ENCODE peak calls at places on chromosomes 11 and 22, in nine cellular contexts. L is left ventricle myocardium inferior; N is NCI-H2227 treated with DMSO at 0.1 percent for 48 hours; E is stimulated activated CD4-positive, alpha-beta T cell treated with anti-CD3 and anti-CD28 coated beads, Interleukin-1b, Interleukin-23, amount 100 ng/mL, for 4 hours; M is GM06990; O is NCI-H748 treated with DMSO at 0.1 percent for 48 hours; G is CD4-positive, alpha-beta T cell; C is upper lobe of right lung; A is AG09319. H is an unnamed sample.

GRCh38 chr11:121341609-121342008 is 49.0 kb downstream of the SC5D start:
- DNase-seq in L (no peak), N (no peak), E (no peak), M (no peak), O (no peak), G (no peak), C (no peak), A (no peak), H (no peak)

GRCh38 chr11:3190600-3190999 is 25.5 kb upstream of the OSBPL5 start:
- DNase-seq in L (no peak), N (no peak), E (no peak), M (no peak), O (no peak), G (no peak), C (no peak), A (no peak), H (no peak)

GRCh38 chr11:43359432-43359818 is 705 bp downstream of the TTC17 start:
- DNase-seq in L (no peak), N (peak; percentile 20), E (no peak), M (no peak), O (no peak), G (peak; percentile 1), C (no peak), A (no peak), H (no peak)

GRCh38 chr11:56474729-56475128 is 1.6 kb upstream of the OR5M3 start:
- DNase-seq in L (no peak), N (no peak), E (no peak), M (no peak), O (no peak), G (no peak), C (no peak), A (no peak), H (no peak)

GRCh38 chr11:12207384-12208150 is 97.2 kb downstream of the MICAL2 start:
- DNase-seq in L (no peak), N (no peak), E (no peak), M (no peak), O (no peak), G (no peak), C (peak; percentile 5), A (no peak), H (no peak)

GRCh38 chr11:131311746-131312145 is 58.7 kb upstream of the NTM start:
- DNase-seq in L (no peak), N (peak; percentile 1), E (no peak), M (no peak), O (peak; percentile 96), G (no peak), C (no peak), A (no peak), H (no peak)

GRCh38 chr11:133724116-133724515 is 121.2 kb downstream of the SPATA19 start:
- DNase-seq in L (no peak), N (no peak), E (no peak), M (no peak), O (peak; percentile 6), G (no peak), C (no peak), A (no peak), H (no peak)

GRCh38 chr11:5992604-5993251 is 5.9 kb upstream of the OR52L1 start:
- DNase-seq in L (no peak), N (peak; percentile 2), E (no peak), M (no peak), O (no peak), G (no peak), C (no peak), A (no peak), H (no peak)

GRCh38 chr11:15170170-15170569 is 55.4 kb downstream of the INSC start:
- DNase-seq in L (no peak), N (no peak), E (no peak), M (no peak), O (no peak), G (no peak), C (no peak), A (no peak), H (no peak)

GRCh38 chr22:46011627-46012181 is 34.7 kb upstream of the WNT7B start:
- DNase-seq in L (peak; percentile 17), N (no peak), E (no peak), M (no peak), O (no peak), G (no peak), C (peak; percentile 61), A (no peak), H (peak; percentile 37)

GRCh38 chr11:61732705-61733104 is 19.7 kb upstream of the MYRF start:
- DNase-seq in L (no peak), N (no peak), E (no peak), M (no peak), O (no peak), G (no peak), C (no peak), A (no peak), H (no peak)

GRCh38 chr11:22624742-22625447 is 728 bp downstream of the FANCF start:
- DNase-seq in L (peak; percentile 56), N (peak; percentile 86), E (peak; percentile 37), M (no peak), O (peak; percentile 71), G (peak; percentile 52), C (peak; percentile 84), A (peak; percentile 15), H (peak; percentile 78)

GRCh38 chr11:69411257-69411924 is 70.1 kb upstream of the LINC01488 start:
- DNase-seq in L (no peak), N (no peak), E (no peak), M (no peak), O (no peak), G (no peak), C (no peak), A (no peak), H (no peak)

GRCh38 chr11:109085708-109086373 is 336.1 kb upstream of the C11orf87 start:
- DNase-seq in L (peak; percentile 28), N (no peak), E (no peak), M (no peak), O (no peak), G (no peak), C (no peak), A (peak; percentile 14), H (no peak)

GRCh38 chr11:70399681-70400112 is 1.4 kb downstream of the CTTN start:
- DNase-seq in L (peak; percentile 77), N (no peak), E (no peak), M (no peak), O (no peak), G (no peak), C (peak; percentile 89), A (peak; percentile 87), H (peak; percentile 78)

GRCh38 chr11:57798905-57799559 is 37.4 kb downstream of the CTNND1 start:
- DNase-seq in L (no peak), N (no peak), E (no peak), M (no peak), O (no peak), G (no peak), C (no peak), A (peak; percentile 81), H (peak; percentile 53)

GRCh38 chr22:43233529-43233928 is 46.6 kb upstream of the TTLL12 start:
- DNase-seq in L (no peak), N (no peak), E (no peak), M (no peak), O (no peak), G (no peak), C (no peak), A (no peak), H (no peak)